ENCODE peak calls at places on chromosomes 12 and 14, in eight cellular contexts. W, G, E, M, K, H, V and D are unnamed samples.
A peak's percentile ranks its signal among the peaks of the same experiment; 100 is the strongest.

GRCh38 chr12:57899010-57899662 is 42.2 kb upstream of the ATP23 start:
- DNase-seq in W (peak; percentile 65), G (peak; percentile 65), E (peak; percentile 69), M (peak; percentile 91), K (peak; percentile 77), H (no peak), V (peak; percentile 78), D (peak; percentile 65)

GRCh38 chr14:52891800-52892199 is 59.0 kb downstream of the FERMT2 start:
- DNase-seq in W (no peak), G (no peak), E (no peak), M (no peak), K (no peak), H (no peak), V (no peak), D (no peak)

GRCh38 chr12:110039085-110039807 is 9.1 kb downstream of the C12orf76 start:
- DNase-seq in W (no peak), G (peak; percentile 48), E (peak; percentile 36), M (no peak), K (peak; percentile 27), H (peak; percentile 63), V (peak; percentile 96), D (peak; percentile 27)

GRCh38 chr14:77583657-77584056 is 32.8 kb downstream of the SPTLC2 start:
- DNase-seq in W (no peak), G (no peak), E (no peak), M (no peak), K (no peak), H (no peak), V (no peak), D (no peak)

GRCh38 chr14:77212933-77213656 is 31.5 kb downstream of the TMEM63C start:
- DNase-seq in W (no peak), G (no peak), E (peak; percentile 42), M (no peak), K (no peak), H (peak; percentile 39), V (peak; percentile 13), D (peak; percentile 83)

GRCh38 chr14:24369907-24370687 is 2.1 kb downstream of the NFATC4 start:
- DNase-seq in W (no peak), G (no peak), E (no peak), M (peak; percentile 48), K (no peak), H (no peak), V (no peak), D (no peak)

GRCh38 chr12:121069206-121069605 is 30.2 kb upstream of the OASL start:
- DNase-seq in W (no peak), G (no peak), E (no peak), M (no peak), K (no peak), H (no peak), V (no peak), D (no peak)

GRCh38 chr12:72330291-72330690 is 58.1 kb downstream of the TRHDE start:
- DNase-seq in W (no peak), G (no peak), E (no peak), M (no peak), K (no peak), H (no peak), V (peak; percentile 72), D (no peak)

GRCh38 chr14:54173782-54174181 is 217.2 kb upstream of the BMP4 start:
- DNase-seq in W (no peak), G (no peak), E (no peak), M (no peak), K (no peak), H (no peak), V (peak; percentile 66), D (no peak)

GRCh38 chr12:86683568-86683991 is 427.4 kb upstream of the MGAT4C start:
- DNase-seq in W (no peak), G (no peak), E (no peak), M (no peak), K (no peak), H (no peak), V (peak; percentile 19), D (no peak)

GRCh38 chr14:79587194-79587593 is 624.1 kb downstream of the DIO2 start:
- DNase-seq in W (no peak), G (no peak), E (no peak), M (no peak), K (no peak), H (no peak), V (no peak), D (no peak)

GRCh38 chr12:12081836-12082497 is 11.2 kb downstream of the BCL2L14 start:
- DNase-seq in W (no peak), G (no peak), E (peak; percentile 36), M (no peak), K (no peak), H (peak; percentile 71), V (peak; percentile 60), D (no peak)

GRCh38 chr12:55996715-55997534 is at the start of gene SUOX:
- DNase-seq in W (no peak), G (no peak), E (peak; percentile 94), M (no peak), K (no peak), H (peak; percentile 98), V (peak; percentile 98), D (peak; percentile 90)

GRCh38 chr12:100857418-100857817 is 62.8 kb downstream of the ANO4 start:
- DNase-seq in W (no peak), G (no peak), E (no peak), M (no peak), K (no peak), H (no peak), V (no peak), D (no peak)

GRCh38 chr12:59874781-59875180 is 279.0 kb downstream of the SLC16A7 start:
- DNase-seq in W (no peak), G (no peak), E (no peak), M (no peak), K (no peak), H (no peak), V (no peak), D (no peak)

GRCh38 chr14:63273717-63274673 is 44.7 kb downstream of the GPHB5 start:
- DNase-seq in W (no peak), G (no peak), E (no peak), M (no peak), K (no peak), H (no peak), V (no peak), D (no peak)

GRCh38 chr12:93957180-93957579 is 191.2 kb upstream of the PLXNC1 start:
- DNase-seq in W (no peak), G (no peak), E (no peak), M (no peak), K (no peak), H (no peak), V (no peak), D (no peak)

GRCh38 chr12:56522486-56523193 is 1.0 kb downstream of the RBMS2 start:
- DNase-seq in W (no peak), G (no peak), E (no peak), M (no peak), K (no peak), H (peak; percentile 46), V (peak; percentile 47), D (no peak)

GRCh38 chr12:110246690-110247339 is 34.2 kb upstream of the ATP2A2 start:
- DNase-seq in W (no peak), G (no peak), E (no peak), M (no peak), K (no peak), H (no peak), V (no peak), D (no peak)

GRCh38 chr12:131093971-131094830 is 140.5 kb downstream of the ADGRD1 start:
- DNase-seq in W (no peak), G (no peak), E (no peak), M (peak; percentile 30), K (no peak), H (no peak), V (no peak), D (peak; percentile 10)

GRCh38 chr12:102992297-102992696 is 34.8 kb downstream of the ASCL1 start:
- DNase-seq in W (no peak), G (no peak), E (peak; percentile 8), M (no peak), K (no peak), H (peak; percentile 6), V (no peak), D (no peak)

GRCh38 chr12:4215862-4216541 is 57.6 kb upstream of the CCND2 start:
- DNase-seq in W (no peak), G (no peak), E (no peak), M (no peak), K (no peak), H (no peak), V (no peak), D (no peak)

GRCh38 chr12:2068638-2069037 is 15.9 kb downstream of the CACNA1C start:
- DNase-seq in W (no peak), G (no peak), E (no peak), M (no peak), K (no peak), H (no peak), V (no peak), D (no peak)

GRCh38 chr12:106195638-106196037 is 52.2 kb downstream of the CKAP4 start:
- DNase-seq in W (no peak), G (no peak), E (no peak), M (no peak), K (no peak), H (no peak), V (peak; percentile 10), D (peak; percentile 30)

GRCh38 chr14:102645746-102646440 is 53.4 kb downstream of the RCOR1 start:
- DNase-seq in W (no peak), G (no peak), E (no peak), M (no peak), K (no peak), H (no peak), V (no peak), D (no peak)

GRCh38 chr12:113261847-113262470 is 40.7 kb downstream of the TPCN1 start:
- DNase-seq in W (no peak), G (peak; percentile 35), E (no peak), M (no peak), K (no peak), H (no peak), V (peak; percentile 21), D (no peak)

GRCh38 chr12:131425468-131425867 is 285.4 kb upstream of the SFSWAP start:
- DNase-seq in W (no peak), G (no peak), E (no peak), M (no peak), K (no peak), H (no peak), V (no peak), D (no peak)

GRCh38 chr12:80715850-80716249 is 862 bp upstream of the MYF5 start:
- DNase-seq in W (no peak), G (no peak), E (no peak), M (no peak), K (no peak), H (no peak), V (no peak), D (no peak)

GRCh38 chr12:58364389-58365086 is 423.2 kb downstream of the ATP23 start:
- DNase-seq in W (no peak), G (no peak), E (no peak), M (no peak), K (no peak), H (peak; percentile 68), V (peak; percentile 99), D (no peak)

GRCh38 chr12:6863586-6864321 is 3.6 kb upstream of the TPI1 start:
- DNase-seq in W (no peak), G (no peak), E (no peak), M (no peak), K (no peak), H (no peak), V (peak; percentile 39), D (no peak)

GRCh38 chr12:53051881-53052412 is 2.1 kb downstream of the TNS2 start:
- DNase-seq in W (no peak), G (no peak), E (no peak), M (no peak), K (no peak), H (no peak), V (no peak), D (no peak)